ENCODE peak calls at places on chromosomes 3 and 15, in four cellular contexts. One of them, this sample, is unnamed.

GRCh38 chr15:77747175-77748077 is 114.7 kb upstream of the LINGO1 start:
- DNase-seq in SK-N-SH: peak; percentile 78
- DNase-seq in HepG2: no peak
- DNase-seq in GM12878: no peak
- DNase-seq in this sample: no peak

GRCh38 chr3:152309535-152310317 is 41.0 kb downstream of the MBNL1 start:
- DNase-seq in HepG2: no peak
- DNase-seq in SK-N-SH: no peak
- DNase-seq in GM12878: no peak
- DNase-seq in this sample: no peak

GRCh38 chr3:195754141-195754540 is 33.4 kb downstream of the MUC20 start:
- DNase-seq in GM12878: no peak
- DNase-seq in SK-N-SH: peak; percentile 17
- DNase-seq in HepG2: no peak
- DNase-seq in this sample: no peak

GRCh38 chr3:146555311-146555710 is 10.9 kb upstream of the PLSCR1 start:
- DNase-seq in SK-N-SH: no peak
- DNase-seq in GM12878: no peak
- DNase-seq in HepG2: no peak
- DNase-seq in this sample: no peak

GRCh38 chr15:43920201-43920600 is 93.4 kb downstream of the WDR76 start:
- DNase-seq in SK-N-SH: no peak
- DNase-seq in HepG2: no peak
- DNase-seq in GM12878: no peak
- DNase-seq in this sample: no peak

GRCh38 chr3:11377726-11378125 is 105.5 kb downstream of the ATG7 start:
- DNase-seq in SK-N-SH: no peak
- DNase-seq in GM12878: no peak
- DNase-seq in HepG2: no peak
- DNase-seq in this sample: no peak

GRCh38 chr3:82353281-82354171 is 592.1 kb upstream of the GBE1 start:
- DNase-seq in SK-N-SH: no peak
- DNase-seq in GM12878: no peak
- DNase-seq in HepG2: no peak
- DNase-seq in this sample: no peak

GRCh38 chr15:49645937-49646336 is 25.1 kb downstream of the DTWD1 start:
- DNase-seq in HepG2: peak; percentile 9
- DNase-seq in SK-N-SH: no peak
- DNase-seq in GM12878: no peak
- DNase-seq in this sample: no peak

DNA sequence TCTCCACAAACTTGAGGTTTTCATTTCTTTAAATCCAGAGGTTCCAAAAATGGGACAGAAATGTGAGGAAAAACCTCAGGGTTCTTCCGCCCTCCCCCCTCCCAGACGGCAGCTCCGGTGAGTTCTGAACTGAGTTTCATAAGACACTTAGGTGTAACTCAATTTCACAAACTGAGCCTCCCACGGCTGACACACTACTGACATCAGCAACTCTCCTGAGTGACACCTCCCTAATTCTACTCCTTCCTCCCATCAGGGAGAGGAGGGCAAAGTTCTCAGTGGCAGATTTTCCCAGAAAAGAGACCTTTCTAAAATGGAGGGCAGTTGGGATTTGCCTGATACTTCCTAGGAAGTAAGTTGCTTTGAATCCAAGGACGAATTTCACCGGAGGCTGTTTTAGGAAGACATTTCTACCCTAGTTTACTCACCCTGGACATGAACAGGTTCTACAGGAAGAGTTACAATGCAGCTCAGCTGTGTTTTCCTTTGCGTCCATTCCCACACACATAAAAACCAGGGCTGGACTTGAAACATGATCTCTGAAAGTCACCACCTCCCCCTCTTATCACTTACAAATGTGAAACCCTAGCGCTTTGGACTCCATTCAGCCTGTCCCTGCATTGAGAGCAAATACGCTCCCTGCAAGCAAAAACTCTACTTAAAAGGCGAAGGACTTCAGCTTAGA is 78.1 kb upstream of the LMOD3 start:
- DNase-seq in GM12878: no peak
- DNase-seq in HepG2: peak; percentile 88
- DNase-seq in SK-N-SH: no peak
- DNase-seq in this sample: no peak
- TF ChIP-seq TCF12 in GM12878: no peak
- TF ChIP-seq TCF12 in HepG2: no peak
- TF ChIP-seq TCF12 in SK-N-SH: no peak
- TF ChIP-seq TCF12 in this sample: no peak

DNA sequence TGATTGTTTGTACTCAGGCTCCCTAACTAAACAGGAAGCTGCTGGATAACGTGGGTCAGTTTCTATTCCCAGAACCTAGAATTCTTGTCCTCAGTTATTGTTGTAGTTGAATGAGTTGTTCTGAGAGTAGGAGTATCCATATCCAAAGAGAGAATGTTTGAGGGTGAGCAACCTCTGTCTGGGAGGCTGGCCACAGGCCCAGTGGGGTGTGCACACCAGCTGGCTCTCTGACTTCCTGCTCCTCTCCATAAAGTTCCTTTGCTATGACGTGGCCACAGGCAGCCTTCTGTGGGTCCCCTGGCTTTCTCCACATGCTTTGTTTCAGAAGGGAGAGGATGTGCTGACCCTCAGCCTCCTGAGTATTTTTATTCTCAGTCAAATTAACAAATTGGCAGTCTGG is 47.7 kb upstream of the MED12L start:
- DNase-seq in SK-N-SH: no peak
- DNase-seq in HepG2: no peak
- DNase-seq in GM12878: no peak
- DNase-seq in this sample: no peak
- TF ChIP-seq TCF12 in SK-N-SH: peak; percentile 74
- TF ChIP-seq TCF12 in HepG2: no peak
- TF ChIP-seq TCF12 in GM12878: no peak
- TF ChIP-seq TCF12 in this sample: no peak

GRCh38 chr3:180909369-180910127 is 2.9 kb upstream of the FXR1 start:
- DNase-seq in SK-N-SH: no peak
- DNase-seq in GM12878: no peak
- DNase-seq in HepG2: no peak
- DNase-seq in this sample: no peak

GRCh38 chr3:180913582-180914404 is 1.3 kb downstream of the FXR1 start:
- DNase-seq in GM12878: no peak
- DNase-seq in SK-N-SH: no peak
- DNase-seq in HepG2: no peak
- DNase-seq in this sample: no peak

GRCh38 chr3:180912304-180913226 is at the start of gene FXR1:
- DNase-seq in HepG2: peak; percentile 84
- DNase-seq in GM12878: peak; percentile 66
- DNase-seq in SK-N-SH: peak; percentile 90
- DNase-seq in this sample: peak; percentile 94

GRCh38 chr3:180910823-180911222 is 1.6 kb upstream of the FXR1 start:
- DNase-seq in SK-N-SH: no peak
- DNase-seq in HepG2: peak; percentile 18
- DNase-seq in GM12878: no peak
- DNase-seq in this sample: no peak

GRCh38 chr3:180911876-180912303 is 580 bp upstream of the FXR1 start:
- DNase-seq in SK-N-SH: peak; percentile 9
- DNase-seq in GM12878: no peak
- DNase-seq in HepG2: no peak
- DNase-seq in this sample: no peak
- TF ChIP-seq TCF12 in SK-N-SH: no peak
- TF ChIP-seq TCF12 in GM12878: no peak
- TF ChIP-seq TCF12 in HepG2: no peak
- TF ChIP-seq TCF12 in this sample: no peak

DNA sequence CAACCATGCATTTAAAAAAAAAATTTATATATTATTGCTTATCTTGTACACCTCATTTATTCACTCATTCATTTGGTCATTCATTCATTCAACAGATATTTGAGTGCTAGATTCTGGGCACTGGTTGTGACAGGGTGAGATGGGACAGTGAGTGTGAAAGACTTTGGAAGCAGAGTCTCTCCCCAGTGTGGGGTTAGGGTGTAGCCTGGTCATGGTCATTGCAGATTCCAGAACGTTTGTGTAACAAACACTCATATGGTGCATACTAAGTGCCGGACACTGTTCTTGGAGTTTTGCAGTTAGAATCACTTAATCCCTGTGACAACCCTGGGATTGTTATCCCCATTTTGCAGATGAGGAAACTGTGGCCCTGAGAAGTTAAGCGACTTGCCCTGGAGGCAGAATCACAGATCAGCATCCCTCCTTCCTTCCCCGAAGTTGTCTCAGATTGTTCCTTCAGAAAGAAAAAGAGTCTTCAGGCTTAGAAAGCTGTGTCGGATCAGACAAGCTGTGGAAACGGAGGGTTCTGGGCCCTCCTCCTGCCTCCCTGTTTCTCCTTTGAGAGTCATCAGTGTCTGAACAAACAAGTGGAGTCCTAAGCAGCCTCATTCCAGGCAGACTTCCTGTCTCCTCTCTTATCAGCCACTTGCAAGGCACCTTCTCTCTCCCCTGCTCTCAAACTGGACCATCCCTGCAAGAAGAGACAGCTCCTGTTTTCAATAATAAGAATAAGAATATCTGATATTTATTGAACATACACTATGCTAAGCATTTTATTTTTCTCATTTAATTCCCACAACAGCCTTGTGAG is 6.3 kb downstream of the LOXL1 start:
- DNase-seq in HepG2: no peak
- DNase-seq in GM12878: no peak
- DNase-seq in SK-N-SH: no peak
- DNase-seq in this sample: no peak
- TF ChIP-seq TCF12 in HepG2: no peak
- TF ChIP-seq TCF12 in GM12878: no peak
- TF ChIP-seq TCF12 in SK-N-SH: no peak
- TF ChIP-seq TCF12 in this sample: no peak

DNA sequence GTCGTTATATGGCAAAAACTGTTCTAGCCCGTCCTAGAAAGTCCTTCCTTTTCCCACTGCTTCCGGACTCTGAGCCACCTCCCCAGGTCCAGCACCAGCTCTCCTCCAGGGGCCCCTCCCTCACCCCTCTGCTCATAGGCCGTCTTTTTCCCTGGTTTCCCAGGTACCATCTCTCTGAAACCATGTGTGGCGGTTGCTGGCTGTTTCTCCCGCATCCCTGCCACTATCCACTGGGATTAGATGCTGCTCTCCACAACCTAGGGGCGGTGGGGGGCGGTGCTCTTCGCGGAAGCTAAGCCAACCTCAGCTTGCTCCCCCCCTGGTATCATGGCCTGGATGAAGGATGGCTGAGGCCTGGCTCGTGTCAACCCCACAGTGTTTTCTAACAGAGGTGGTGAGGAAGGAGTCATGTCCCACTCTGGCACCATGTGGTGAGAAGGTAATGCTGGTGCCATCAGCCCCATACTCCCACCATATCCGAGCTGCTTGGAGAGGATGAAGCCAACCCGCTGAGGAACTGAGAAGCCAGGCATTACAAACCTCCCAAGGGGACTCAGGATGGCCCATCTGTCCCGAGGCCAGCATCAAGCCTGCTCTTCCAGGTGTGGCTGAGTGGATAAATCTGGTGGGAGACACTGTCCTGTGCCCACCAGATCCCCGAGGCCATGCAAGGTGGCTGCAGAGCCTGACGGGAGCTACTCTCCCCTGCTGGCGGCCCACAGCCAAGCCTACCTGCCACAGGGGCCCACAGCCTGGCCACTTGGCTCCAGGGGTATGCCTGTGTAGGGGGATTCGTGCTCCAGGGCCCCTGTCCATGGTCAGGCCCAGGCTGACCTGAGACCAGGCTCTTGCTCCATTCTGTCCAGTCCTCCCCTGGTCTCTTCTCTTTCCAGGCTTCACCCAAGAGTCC is 27.9 kb upstream of the SLC41A3 start:
- DNase-seq in HepG2: no peak
- DNase-seq in SK-N-SH: no peak
- DNase-seq in GM12878: no peak
- DNase-seq in this sample: peak; percentile 37
- TF ChIP-seq TCF12 in HepG2: no peak
- TF ChIP-seq TCF12 in SK-N-SH: no peak
- TF ChIP-seq TCF12 in GM12878: no peak
- TF ChIP-seq TCF12 in this sample: no peak